ENCODE peak calls at places on chromosomes 3 and 15, in seven cellular contexts. D is sigmoid colon; S is OCI-LY7; K is AG04450; V is A549; L is adrenal gland; B is CD8-positive, alpha-beta T cell. M is an unnamed sample.

GRCh38 chr15:80182611-80183210 is 29.9 kb downstream of the FAH start:
- DNase-seq in D (no peak), S (no peak), K (peak; percentile 69), V (no peak), L (peak; percentile 64), B (no peak), M (no peak)

GRCh38 chr3:13556937-13557336 is 8.0 kb downstream of the FBLN2 start:
- DNase-seq in D (no peak), S (peak; percentile 56), K (no peak), V (no peak), L (no peak), B (no peak), M (no peak)

GRCh38 chr3:86937306-86937791 is 53.6 kb downstream of the VGLL3 start:
- DNase-seq in D (peak; percentile 72), S (no peak), K (peak; percentile 84), V (no peak), L (no peak), B (no peak), M (no peak)

GRCh38 chr3:161600185-161600584 is 103.6 kb downstream of the OTOL1 start:
- DNase-seq in D (no peak), S (no peak), K (no peak), V (peak; percentile 83), L (no peak), B (no peak), M (peak; percentile 33)

GRCh38 chr15:40038654-40039543 is at the start of gene SRP14:
- DNase-seq in D (peak; percentile 97), S (peak; percentile 96), K (peak; percentile 68), V (peak; percentile 87), L (peak; percentile 95), B (peak; percentile 89), M (peak; percentile 78)

GRCh38 chr3:177881330-177881729 is 654.9 kb upstream of the KCNMB2 start:
- DNase-seq in D (no peak), S (no peak), K (no peak), V (no peak), L (no peak), B (no peak), M (no peak)

GRCh38 chr3:118472586-118472985 is 562.1 kb downstream of the IGSF11 start:
- DNase-seq in D (no peak), S (no peak), K (no peak), V (peak; percentile 6), L (no peak), B (no peak), M (no peak)

GRCh38 chr3:27910456-27910855 is 188.3 kb upstream of the EOMES start:
- DNase-seq in D (no peak), S (no peak), K (no peak), V (no peak), L (no peak), B (no peak), M (no peak)

GRCh38 chr15:50065264-50065663 is 53.8 kb downstream of the ATP8B4 start:
- DNase-seq in D (no peak), S (no peak), K (no peak), V (no peak), L (no peak), B (no peak), M (no peak)

GRCh38 chr3:155744091-155744625 is 713 bp downstream of the PLCH1 start:
- DNase-seq in D (no peak), S (peak; percentile 24), K (no peak), V (peak; percentile 69), L (peak; percentile 48), B (peak; percentile 14), M (no peak)

GRCh38 chr15:71761649-71762048 is 48.7 kb upstream of the NR2E3 start:
- DNase-seq in D (no peak), S (no peak), K (peak; percentile 45), V (peak; percentile 83), L (peak; percentile 61), B (no peak), M (no peak)

GRCh38 chr3:181178991-181179390 is 189.5 kb upstream of the DNAJC19 start:
- DNase-seq in D (no peak), S (no peak), K (no peak), V (no peak), L (peak; percentile 40), B (no peak), M (no peak)

GRCh38 chr3:183044547-183045229 is 54.6 kb downstream of the MCCC1 start:
- DNase-seq in D (no peak), S (peak; percentile 93), K (no peak), V (no peak), L (no peak), B (no peak), M (no peak)

GRCh38 chr3:26484140-26484539 is 138.4 kb upstream of the LRRC3B start:
- DNase-seq in D (no peak), S (no peak), K (no peak), V (peak; percentile 15), L (no peak), B (no peak), M (no peak)

GRCh38 chr3:30354972-30355371 is 251.4 kb upstream of the TGFBR2 start:
- DNase-seq in D (no peak), S (no peak), K (no peak), V (peak; percentile 51), L (no peak), B (no peak), M (peak; percentile 90)

GRCh38 chr3:52022323-52023100 is 26.8 kb upstream of the RPL29 start:
- DNase-seq in D (no peak), S (no peak), K (no peak), V (no peak), L (no peak), B (no peak), M (no peak)

GRCh38 chr3:33358172-33358781 is 81.0 kb downstream of the FBXL2 start:
- DNase-seq in D (no peak), S (no peak), K (no peak), V (no peak), L (no peak), B (no peak), M (no peak)

GRCh38 chr3:181896605-181897004 is 184.9 kb downstream of the SOX2 start:
- DNase-seq in D (no peak), S (no peak), K (no peak), V (no peak), L (no peak), B (no peak), M (no peak)

GRCh38 chr3:123328851-123329635 is 119.8 kb downstream of the ADCY5 start:
- DNase-seq in D (peak; percentile 90), S (peak; percentile 64), K (no peak), V (peak; percentile 53), L (peak; percentile 87), B (peak; percentile 60), M (no peak)

GRCh38 chr3:56373386-56373785 is 94.9 kb downstream of the ERC2 start:
- DNase-seq in D (no peak), S (no peak), K (no peak), V (no peak), L (no peak), B (no peak), M (no peak)

GRCh38 chr3:50564321-50564720 is 3.2 kb downstream of the C3orf18 start:
- DNase-seq in D (no peak), S (no peak), K (no peak), V (no peak), L (no peak), B (no peak), M (no peak)

GRCh38 chr3:50567386-50568182 is at the start of gene C3orf18:
- DNase-seq in D (peak; percentile 97), S (peak; percentile 93), K (peak; percentile 69), V (peak; percentile 71), L (peak; percentile 94), B (peak; percentile 93), M (peak; percentile 38)

GRCh38 chr3:50563867-50564266 is 3.7 kb downstream of the C3orf18 start:
- DNase-seq in D (no peak), S (no peak), K (no peak), V (no peak), L (no peak), B (no peak), M (no peak)

GRCh38 chr3:50568947-50569749 is at the start of gene HEMK1:
- DNase-seq in D (peak; percentile 99), S (peak; percentile 97), K (peak; percentile 83), V (peak; percentile 91), L (peak; percentile 99), B (peak; percentile 92), M (peak; percentile 81)

GRCh38 chr3:50567011-50567385 is 549 bp downstream of the C3orf18 start:
- DNase-seq in D (no peak), S (no peak), K (no peak), V (no peak), L (no peak), B (no peak), M (no peak)
- H3K4me3 ChIP-seq in D (peak overlapping the region; percentile 53), S (peak overlapping the region; percentile 95), K (peak overlapping the region; percentile 62), V (peak overlapping the region; percentile 98), L (peak overlapping the region; percentile 32), B (peak overlapping the region; percentile 85), M (peak overlapping the region; percentile 63)

GRCh38 chr15:43511012-43511885 is 6.2 kb upstream of the MAP1A start:
- DNase-seq in D (no peak), S (peak; percentile 51), K (no peak), V (peak; percentile 52), L (no peak), B (no peak), M (no peak)
- TF ChIP-seq CTCF in D (no peak), S (peak; percentile 66), K (peak; percentile 31), V (peak; percentile 25), L (peak; percentile 24), B (no peak), M (peak; percentile 44)

GRCh38 chr3:187734841-187735240 is 10.4 kb downstream of the BCL6 start:
- DNase-seq in D (no peak), S (no peak), K (no peak), V (no peak), L (no peak), B (no peak), M (no peak)
- H3K4me3 ChIP-seq in D (no peak overlapping the region), S (no peak overlapping the region), K (no peak overlapping the region), V (no peak overlapping the region), L (no peak overlapping the region), B (no peak overlapping the region), M (no peak overlapping the region)

DNA sequence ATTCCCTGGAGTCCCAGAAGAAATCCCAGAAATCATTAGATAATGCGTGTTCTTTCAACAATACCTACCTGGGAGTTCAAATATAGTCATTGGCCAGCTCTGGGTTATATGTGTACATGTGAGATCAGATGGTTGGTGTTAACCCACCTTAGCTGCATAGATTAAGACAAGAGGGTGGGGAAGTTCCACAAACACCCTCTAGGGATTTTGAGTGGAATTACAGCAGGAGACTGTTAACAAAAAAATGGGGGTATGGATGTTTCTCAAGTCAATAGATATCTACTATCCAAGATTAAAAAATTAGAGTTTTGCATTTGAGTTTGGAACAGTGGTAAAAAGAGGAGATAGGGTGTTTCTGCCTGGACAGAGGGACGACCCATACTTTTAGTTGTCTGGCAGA is 282.5 kb upstream of the CNTN3 start:
- DNase-seq in D (no peak), S (no peak), K (no peak), V (peak; percentile 5), L (no peak), B (no peak), M (no peak)
- TF ChIP-seq CTCF in D (no peak), S (peak; percentile 55), K (peak; percentile 51), V (no peak), L (peak; percentile 12), B (no peak), M (peak; percentile 23)

M was measured in LNCaP clone FGC.